ENCODE peak calls at places on chromosome 6, in four cellular contexts. B is neural progenitor cell, C is ascending aorta, O is heart left ventricle. U is an unnamed sample. For H3K27me3, the result is how much of the 10 kb centered on the place peaks cover.

GRCh38 chr6:116158641-116159040 is 32.7 kb upstream of the COL10A1 start:
- DNase-seq in O (no peak), B (no peak), C (no peak), U (no peak)

GRCh38 chr6:16472349-16473069 is 234.1 kb downstream of the GMPR start:
- DNase-seq in C (no peak), B (no peak), O (no peak), U (no peak)

GRCh38 chr6:1388081-1388926 is 1.1 kb upstream of the FOXF2 start:
- DNase-seq in B (peak), O (no peak), C (no peak), U (peak)

GRCh38 chr6:145602927-145603326 is 132.4 kb downstream of the EPM2A start:
- DNase-seq in C (no peak), O (no peak), B (no peak), U (no peak)

GRCh38 chr6:150016324-150017185 is 8.8 kb downstream of the RAET1L start:
- DNase-seq in C (no peak), O (peak), B (peak), U (peak)

GRCh38 chr6:26158581-26159416 is 71.6 kb downstream of the HFE start:
- DNase-seq in O (peak), C (peak), B (no peak), U (peak)

GRCh38 chr6:107819217-107819616 is 4.9 kb downstream of the SCML4 start:
- DNase-seq in C (no peak), B (no peak), O (no peak), U (no peak)

GRCh38 chr6:108739496-108740330 is 108.5 kb upstream of the ARMC2 start:
- DNase-seq in O (no peak), C (no peak), B (no peak), U (no peak)

GRCh38 chr6:43517503-43518357 is 841 bp downstream of the POLR1C start:
- DNase-seq in B (no peak), O (no peak), C (no peak), U (peak)

GRCh38 chr6:35081426-35081851 is 59.7 kb downstream of the TCP11 start:
- DNase-seq in B (no peak), C (no peak), O (peak), U (peak)

GRCh38 chr6:70709826-70710225 is 42.1 kb downstream of the SMAP1 start:
- DNase-seq in O (no peak), B (no peak), C (no peak), U (no peak)

GRCh38 chr6:30841644-30842504 is 42.4 kb upstream of the DDR1 start:
- DNase-seq in B (no peak), O (no peak), C (no peak), U (no peak)

GRCh38 chr6:30881987-30882763 is 2.1 kb upstream of the DDR1 start:
- DNase-seq in O (no peak), B (peak), C (no peak), U (peak)

GRCh38 chr6:166987448-166987847 is 11.7 kb upstream of the CEP43 start:
- DNase-seq in C (no peak), B (no peak), O (no peak), U (no peak)

GRCh38 chr6:52335576-52335975 is 26.4 kb upstream of the PAQR8 start:
- DNase-seq in O (no peak), B (no peak), C (no peak), U (no peak)

GRCh38 chr6:148869589-148869988 is 122.8 kb downstream of the UST start:
- DNase-seq in B (no peak), O (no peak), C (no peak), U (no peak)

DNA sequence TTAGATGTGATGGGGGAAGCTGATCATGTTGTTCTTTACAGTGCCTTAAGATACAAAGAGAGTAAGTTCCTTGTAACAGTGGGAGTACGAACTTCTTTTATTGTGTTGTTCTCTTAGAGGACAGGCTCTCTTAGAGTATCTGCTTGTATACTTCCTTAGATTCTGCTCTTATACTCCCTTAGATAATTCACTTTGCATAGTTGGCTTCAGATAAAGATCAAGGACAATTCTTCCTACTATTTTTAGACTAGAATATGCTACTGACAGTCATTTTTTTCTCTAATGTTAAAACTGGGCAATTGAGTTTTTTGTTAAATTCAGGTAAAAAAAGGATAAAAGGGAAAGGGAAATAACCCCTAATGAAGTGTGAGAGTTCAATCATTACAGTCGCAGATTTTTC is 138.7 kb downstream of the MYB start:
- DNase-seq in B (no peak), O (no peak), C (no peak), U (no peak)
- H3K4me3 ChIP-seq in B (no peak), O (no peak), C (no peak), U (no peak)

GRCh38 chr6:41633235-41633634 is 5.0 kb upstream of the MDFI start:
- DNase-seq in O (no peak), B (no peak), C (no peak), U (no peak)
- H3K27me3 ChIP-seq in O (under half), B (half or more), C (under half), U (under half)

GRCh38 chr6:81969814-81970213 is 217.3 kb upstream of the TENT5A start:
- DNase-seq in O (no peak), B (peak), C (no peak), U (peak)
- H3K4me3 ChIP-seq in O (no peak), B (no peak), C (no peak), U (no peak)

GRCh38 chr6:123515715-123516114 is 121.0 kb downstream of the TRDN start:
- DNase-seq in B (no peak), C (no peak), O (no peak), U (no peak)

GRCh38 chr6:123518441-123519190 is 118.1 kb downstream of the TRDN start:
- DNase-seq in C (no peak), O (no peak), B (peak), U (no peak)

GRCh38 chr6:123520208-123520607 is 116.5 kb downstream of the TRDN start:
- DNase-seq in B (no peak), O (no peak), C (no peak), U (no peak)

GRCh38 chr6:123524781-123525180 is 112.0 kb downstream of the TRDN start:
- DNase-seq in B (no peak), O (no peak), C (no peak), U (no peak)

DNA sequence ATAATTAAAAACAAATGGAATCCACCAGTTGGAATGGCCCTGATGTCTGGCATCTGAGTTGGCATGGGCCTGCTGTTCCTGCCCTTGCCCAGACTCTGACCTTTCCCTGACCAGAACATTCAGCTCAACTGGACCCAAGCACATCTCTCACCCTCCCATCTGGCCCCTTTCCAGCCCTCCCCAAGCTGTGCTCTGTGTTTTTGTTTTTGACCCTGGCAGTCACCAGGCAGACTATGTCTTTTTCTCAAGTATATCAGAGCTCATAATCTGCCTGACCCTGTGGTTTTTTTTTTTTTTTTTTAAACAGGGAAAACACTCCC is 117.6 kb downstream of the TRDN start:
- DNase-seq in B (no peak), C (no peak), O (peak), U (no peak)
- H3K27me3 ChIP-seq in B (under half), C (under half), O (under half), U (under half)